ENCODE peak calls at places on chromosome 10, in nine cellular contexts. H is heart left ventricle, C is psoas muscle, W is lung, L is uterus, Y is MM.1S, I is tibial nerve, V is heart right ventricle, U is left lung. O is an unnamed sample.

GRCh38 chr10:86700851-86701617 is 32.7 kb downstream of the LDB3 start:
- DNase-seq in H (peak; percentile 21), C (no peak), W (no peak), L (no peak), Y (no peak), I (no peak), V (no peak), U (peak; percentile 27), O (peak; percentile 65)

GRCh38 chr10:6310977-6311376 is 108.2 kb downstream of the PFKFB3 start:
- DNase-seq in H (no peak), C (no peak), W (no peak), L (no peak), Y (no peak), I (no peak), V (no peak), U (no peak), O (no peak)

GRCh38 chr10:100338434-100339036 is 8.5 kb upstream of the SCD start:
- DNase-seq in H (peak; percentile 68), C (peak; percentile 71), W (peak; percentile 76), L (peak; percentile 75), Y (peak; percentile 74), I (peak; percentile 68), V (peak; percentile 72), U (peak; percentile 87), O (peak; percentile 90)

GRCh38 chr10:19791032-19791431 is 25.2 kb upstream of the PLXDC2 start:
- DNase-seq in H (no peak), C (no peak), W (no peak), L (no peak), Y (no peak), I (no peak), V (no peak), U (no peak), O (no peak)

GRCh38 chr10:132151286-132151950 is 35.3 kb upstream of the DPYSL4 start:
- DNase-seq in H (peak; percentile 12), C (peak; percentile 4), W (no peak), L (no peak), Y (no peak), I (no peak), V (no peak), U (no peak), O (peak; percentile 25)

GRCh38 chr10:118970770-118971169 is 58.7 kb upstream of the NANOS1 start:
- DNase-seq in H (no peak), C (peak; percentile 30), W (no peak), L (no peak), Y (no peak), I (no peak), V (no peak), U (no peak), O (no peak)

GRCh38 chr10:110360857-110361474 is 56.2 kb upstream of the SMNDC1 start:
- DNase-seq in H (no peak), C (no peak), W (no peak), L (no peak), Y (no peak), I (no peak), V (no peak), U (no peak), O (no peak)

GRCh38 chr10:130242483-130242882 is 106.3 kb downstream of the GLRX3 start:
- DNase-seq in H (no peak), C (no peak), W (no peak), L (no peak), Y (no peak), I (no peak), V (no peak), U (no peak), O (no peak)

GRCh38 chr10:17023386-17024298 is 106.0 kb downstream of the CUBN start:
- DNase-seq in H (peak; percentile 47), C (no peak), W (peak; percentile 77), L (peak; percentile 68), Y (peak; percentile 93), I (no peak), V (peak; percentile 79), U (no peak), O (no peak)

GRCh38 chr10:127150136-127150535 is 46.3 kb downstream of the INSYN2A start:
- DNase-seq in H (no peak), C (no peak), W (no peak), L (no peak), Y (no peak), I (no peak), V (no peak), U (no peak), O (no peak)

GRCh38 chr10:112229096-112229495 is 45.5 kb upstream of the GPAM start:
- DNase-seq in H (no peak), C (no peak), W (no peak), L (no peak), Y (no peak), I (no peak), V (no peak), U (no peak), O (no peak)

GRCh38 chr10:125033146-125033924 is 91.4 kb downstream of the ZRANB1 start:
- DNase-seq in H (no peak), C (no peak), W (no peak), L (peak; percentile 47), Y (no peak), I (no peak), V (no peak), U (no peak), O (no peak)

GRCh38 chr10:96261930-96262329 is 9.4 kb downstream of the BLNK start:
- DNase-seq in H (no peak), C (no peak), W (no peak), L (no peak), Y (no peak), I (no peak), V (no peak), U (no peak), O (no peak)

GRCh38 chr10:122154733-122155366 is 116.2 kb upstream of the BTBD16 start:
- DNase-seq in H (peak; percentile 61), C (peak; percentile 44), W (no peak), L (peak; percentile 58), Y (peak; percentile 16), I (no peak), V (peak; percentile 60), U (no peak), O (peak; percentile 85)

GRCh38 chr10:31927597-31928530 is 767 bp downstream of the ARHGAP12 start:
- DNase-seq in H (peak; percentile 71), C (peak; percentile 48), W (peak; percentile 46), L (peak; percentile 54), Y (peak; percentile 48), I (peak; percentile 42), V (peak; percentile 38), U (peak; percentile 84), O (peak; percentile 68)

GRCh38 chr10:101006593-101007098 is 7.0 kb downstream of the LZTS2 start:
- DNase-seq in H (peak; percentile 55), C (no peak), W (no peak), L (no peak), Y (peak; percentile 1), I (no peak), V (no peak), U (no peak), O (no peak)

GRCh38 chr10:101052285-101052684 is 9.5 kb upstream of the KAZALD1 start:
- DNase-seq in H (peak; percentile 21), C (peak; percentile 46), W (no peak), L (no peak), Y (no peak), I (no peak), V (no peak), U (no peak), O (peak; percentile 78)

DNA sequence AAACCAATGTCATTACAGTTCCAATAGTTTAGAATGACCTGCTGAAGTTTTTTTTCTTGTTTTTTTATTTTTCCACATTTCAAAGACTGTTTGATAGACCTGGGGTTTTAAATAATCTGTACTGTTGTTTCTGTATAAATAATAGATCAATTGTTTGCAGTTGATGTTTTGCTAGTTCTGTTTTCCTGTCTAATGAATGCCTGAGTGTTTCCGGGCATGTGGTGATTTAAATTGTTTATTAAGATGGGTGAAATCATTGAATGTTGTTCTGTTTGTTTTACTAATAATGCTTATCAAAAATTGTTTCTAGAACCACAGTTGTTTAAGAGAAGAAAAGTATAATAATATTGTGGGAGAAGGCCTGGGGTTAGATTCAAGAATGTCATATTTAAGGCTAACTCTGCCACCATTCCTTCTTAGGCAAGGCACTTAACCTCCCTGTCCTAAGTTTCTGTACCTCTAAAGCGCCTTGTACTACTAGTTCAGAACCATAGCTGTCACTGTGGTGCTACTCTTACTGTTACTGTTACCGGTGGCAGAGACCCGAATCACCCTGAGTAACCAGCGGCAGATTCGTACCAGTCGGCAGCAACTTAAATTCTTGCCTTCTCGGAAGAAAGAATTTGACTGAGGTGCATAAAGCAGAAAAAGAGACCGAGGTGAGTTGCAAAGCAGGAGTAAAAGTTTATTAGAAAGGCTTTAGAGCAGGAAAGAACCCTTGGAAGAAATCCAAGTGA is 1014.1 kb downstream of the REEP3 start:
- DNase-seq in H (no peak), C (no peak), W (no peak), L (no peak), Y (no peak), I (no peak), V (no peak), U (no peak), O (no peak)
- H3K27ac ChIP-seq in H (no peak overlapping the region), C (no peak overlapping the region), W (no peak overlapping the region), L (no peak overlapping the region), Y (no peak overlapping the region), I (no peak overlapping the region), V (no peak overlapping the region), U (no peak overlapping the region), O (no peak overlapping the region)

DNA sequence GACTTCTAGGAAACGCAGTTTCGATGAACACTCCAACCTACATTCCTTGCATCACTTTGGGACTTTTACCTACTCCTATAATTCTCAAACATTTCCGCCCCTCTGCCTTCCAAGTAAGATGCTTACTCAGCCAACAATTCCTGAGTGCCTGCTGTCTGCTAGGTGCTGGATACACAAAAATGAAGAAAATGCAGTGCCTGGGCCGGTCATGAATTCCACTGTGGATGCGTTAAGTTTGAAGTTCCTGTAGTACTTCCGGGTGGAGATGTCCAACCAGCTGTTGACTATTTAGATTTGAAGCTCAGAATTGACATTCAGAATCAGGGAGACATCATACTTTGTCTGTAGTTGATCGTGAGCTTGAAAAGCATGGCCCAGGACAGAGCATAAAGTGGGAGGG is 89.2 kb downstream of the LYZL1 start:
- DNase-seq in H (no peak), C (no peak), W (no peak), L (no peak), Y (no peak), I (no peak), V (no peak), U (no peak), O (no peak)
- H3K4me1 ChIP-seq in H (no peaks in the 10 kb centered on the region), C (no peaks in the 10 kb centered on the region), W (no peaks in the 10 kb centered on the region), L (no peaks in the 10 kb centered on the region), Y (no peaks in the 10 kb centered on the region), I (no peaks in the 10 kb centered on the region), V (no peaks in the 10 kb centered on the region), U (no peaks in the 10 kb centered on the region), O (no peaks in the 10 kb centered on the region)

DNA sequence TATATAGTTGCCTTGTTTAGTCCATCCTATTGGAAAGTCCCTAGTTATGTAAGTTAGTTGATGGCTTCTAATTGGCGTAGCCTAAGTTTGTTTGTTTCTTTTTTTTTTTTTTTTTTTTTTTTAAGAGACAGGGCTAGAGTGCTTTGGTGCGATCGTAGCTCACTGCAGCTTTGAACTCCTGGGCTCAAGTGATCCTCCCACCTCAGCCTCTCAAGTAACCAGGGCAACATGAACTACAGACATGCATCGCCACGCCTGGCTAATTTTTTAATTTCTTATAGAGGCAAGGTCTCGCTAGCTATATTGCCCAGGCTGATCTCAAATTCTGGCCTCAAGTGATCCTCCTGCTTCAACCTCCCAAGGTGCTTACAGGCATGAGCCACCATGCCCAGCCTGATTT is 7.1 kb downstream of the CSGALNACT2 start:
- DNase-seq in H (no peak), C (no peak), W (peak; percentile 23), L (no peak), Y (no peak), I (no peak), V (no peak), U (no peak), O (no peak)
- H3K27ac ChIP-seq in H (no peak overlapping the region), C (no peak overlapping the region), W (no peak overlapping the region), L (no peak overlapping the region), Y (no peak overlapping the region), I (no peak overlapping the region), V (no peak overlapping the region), U (peak overlapping the region; percentile 23), O (no peak overlapping the region)

GRCh38 chr10:13390604-13391522 is 42.8 kb upstream of the SEPHS1 start:
- DNase-seq in H (peak; percentile 33), C (no peak), W (no peak), L (no peak), Y (no peak), I (no peak), V (peak; percentile 32), U (no peak), O (peak; percentile 58)
- H3K4me1 ChIP-seq in H (no peaks in the 10 kb centered on the region), C (no peaks in the 10 kb centered on the region), W (no peaks in the 10 kb centered on the region), L (no peaks in the 10 kb centered on the region), Y (no peaks in the 10 kb centered on the region), I (no peaks in the 10 kb centered on the region), V (no peaks in the 10 kb centered on the region), U (no peaks in the 10 kb centered on the region), O (no peaks in the 10 kb centered on the region)

O was measured in aorta.